ENCODE peak calls at places on chromosomes 5 and 9, in eight cellular contexts. L is activated CD4-positive, alpha-beta T cell treated with anti-CD3 and anti-CD28 coated beads for 4 hours; Q is brain microvascular endothelial cell; M is stimulated activated CD4-positive, alpha-beta T cell treated with anti-CD3 and anti-CD28 coated beads, Interleukin-15, amount 100 ng/mL, for 1 hour; J is EH; G is AG04449; W is activated T-cell treated with anti-CD3 and anti-CD28 coated beads for 48 hours; T is HS-27A. R is an unnamed sample.

GRCh38 chr9:78573205-78573604 is 276.3 kb downstream of the PSAT1 start:
- DNase-seq in M (no peak), L (no peak), W (no peak), T (no peak), G (no peak), J (no peak), Q (no peak), R (no peak)

GRCh38 chr9:89311346-89312153 is 555 bp downstream of the CKS2 start:
- DNase-seq in W (no peak), J (peak; percentile 11), L (no peak), Q (no peak), M (no peak), T (no peak), G (no peak), R (peak; percentile 42)

GRCh38 chr5:150335778-150336177 is 21.7 kb upstream of the TCOF1 start:
- DNase-seq in L (no peak), W (no peak), Q (no peak), G (no peak), M (no peak), T (no peak), J (no peak), R (no peak)

GRCh38 chr9:112308576-112308975 is 24.8 kb downstream of the PTBP3 start:
- DNase-seq in L (no peak), W (no peak), J (no peak), T (no peak), M (no peak), G (no peak), Q (no peak), R (peak; percentile 52)

GRCh38 chr9:33939924-33940874 is 108.5 kb downstream of the UBAP2 start:
- DNase-seq in Q (no peak), L (no peak), T (no peak), W (no peak), J (no peak), M (no peak), G (no peak), R (peak; percentile 41)

GRCh38 chr5:27788184-27788583 is 749.8 kb upstream of the CDH9 start:
- DNase-seq in J (no peak), M (no peak), L (no peak), T (no peak), Q (no peak), W (no peak), G (no peak), R (no peak)

GRCh38 chr5:82312373-82312856 is 34.3 kb upstream of the RPS23 start:
- DNase-seq in L (peak; percentile 13), W (peak; percentile 29), T (no peak), G (no peak), Q (peak; percentile 79), J (peak; percentile 87), M (no peak), R (peak; percentile 85)

GRCh38 chr9:96376926-96377874 is 6.3 kb downstream of the SLC35D2 start:
- DNase-seq in L (no peak), J (peak; percentile 84), G (no peak), Q (peak; percentile 8), M (no peak), W (no peak), T (no peak), R (peak; percentile 13)

R was measured in SJCRH30.